ENCODE peak calls at places on chromosomes 2 and 18, in six cellular contexts. K is stimulated activated CD8-positive, alpha-beta memory T cell treated with anti-CD3 and anti-CD28 coated beads, Interleukin-2, amount 100 ng/mL, for 1 hour; L is SW 1271; S is T-helper 2 cell; Z is OCI-LY7; M is GM20000. P is an unnamed sample.
A peak's percentile ranks its signal among the peaks of the same experiment; 100 is the strongest.

GRCh38 chr2:42086500-42086953 is 38.7 kb downstream of the PKDCC start:
- DNase-seq in K (no peak), L (peak; percentile 67), S (peak; percentile 40), Z (peak; percentile 52), M (peak; percentile 77), P (peak; percentile 56)

GRCh38 chr2:27752551-27753237 is 18.8 kb upstream of the MRPL33 start:
- DNase-seq in K (no peak), L (no peak), S (no peak), Z (no peak), M (no peak), P (peak; percentile 66)

GRCh38 chr2:39937621-39938020 is 158.6 kb upstream of the THUMPD2 start:
- DNase-seq in K (no peak), L (no peak), S (no peak), Z (no peak), M (no peak), P (no peak)

GRCh38 chr2:170670651-170671050 is 44.5 kb upstream of the SP5 start:
- DNase-seq in K (no peak), L (no peak), S (no peak), Z (no peak), M (no peak), P (no peak)

GRCh38 chr2:174149530-174149929 is 98.8 kb downstream of the OLA1 start:
- DNase-seq in K (no peak), L (no peak), S (no peak), Z (no peak), M (no peak), P (no peak)

GRCh38 chr2:169871994-169872393 is 44.7 kb downstream of the UBR3 start:
- DNase-seq in K (no peak), L (no peak), S (no peak), Z (no peak), M (no peak), P (no peak)

GRCh38 chr2:170917957-170918356 is 11.1 kb upstream of the GORASP2 start:
- DNase-seq in K (no peak), L (no peak), S (no peak), Z (no peak), M (no peak), P (no peak)

GRCh38 chr2:138665932-138666331 is 114.3 kb downstream of the NXPH2 start:
- DNase-seq in K (no peak), L (no peak), S (no peak), Z (no peak), M (no peak), P (no peak)

GRCh38 chr2:84870306-84870705 is 10.6 kb downstream of the TRABD2A start:
- DNase-seq in K (no peak), L (no peak), S (no peak), Z (peak; percentile 41), M (no peak), P (no peak)

GRCh38 chr18:67483237-67483636 is 33.3 kb downstream of the DSEL start:
- DNase-seq in K (no peak), L (no peak), S (no peak), Z (no peak), M (no peak), P (no peak)

GRCh38 chr18:7038330-7038846 is 79.2 kb downstream of the LAMA1 start:
- DNase-seq in K (no peak), L (peak; percentile 55), S (no peak), Z (peak; percentile 1), M (no peak), P (peak; percentile 80)

GRCh38 chr2:66890286-66890812 is 455.4 kb downstream of the MEIS1 start:
- DNase-seq in K (no peak), L (no peak), S (no peak), Z (no peak), M (no peak), P (no peak)

GRCh38 chr18:23302852-23303527 is 150.1 kb upstream of the RIOK3 start:
- DNase-seq in K (no peak), L (peak; percentile 31), S (no peak), Z (no peak), M (no peak), P (no peak)

GRCh38 chr18:47184419-47185050 is 8.4 kb upstream of the IER3IP1 start:
- DNase-seq in K (no peak), L (no peak), S (no peak), Z (peak; percentile 70), M (no peak), P (no peak)

GRCh38 chr2:238296638-238297457 is 8.4 kb upstream of the PER2 start:
- DNase-seq in K (no peak), L (no peak), S (no peak), Z (no peak), M (no peak), P (no peak)

GRCh38 chr18:48002933-48003365 is 72.5 kb upstream of the SMAD2 start:
- DNase-seq in K (no peak), L (peak; percentile 85), S (no peak), Z (no peak), M (no peak), P (no peak)

GRCh38 chr2:38892819-38893218 is 3.1 kb downstream of the ARHGEF33 start:
- DNase-seq in K (no peak), L (no peak), S (no peak), Z (no peak), M (no peak), P (no peak)

GRCh38 chr2:216195565-216195978 is 86.4 kb downstream of the XRCC5 start:
- DNase-seq in K (no peak), L (no peak), S (no peak), Z (no peak), M (no peak), P (no peak)

GRCh38 chr2:230868151-230868946 is 3.6 kb downstream of the ITM2C start:
- DNase-seq in K (no peak), L (no peak), S (no peak), Z (no peak), M (no peak), P (peak; percentile 76)

GRCh38 chr2:102698369-102699111 is 63.3 kb upstream of the TMEM182 start:
- DNase-seq in K (no peak), L (no peak), S (no peak), Z (no peak), M (no peak), P (no peak)

GRCh38 chr2:74850816-74851566 is 17.1 kb downstream of the HK2 start:
- DNase-seq in K (no peak), L (no peak), S (no peak), Z (no peak), M (no peak), P (no peak)

GRCh38 chr2:173401716-173402326 is 47.1 kb downstream of the CDCA7 start:
- DNase-seq in K (no peak), L (no peak), S (no peak), Z (no peak), M (no peak), P (no peak)

GRCh38 chr2:233259745-233260144 is 8.3 kb downstream of the ATG16L1 start:
- DNase-seq in K (no peak), L (no peak), S (no peak), Z (no peak), M (no peak), P (no peak)

GRCh38 chr2:46014911-46015654 is 282.1 kb upstream of the EPAS1 start:
- DNase-seq in K (no peak), L (no peak), S (no peak), Z (no peak), M (no peak), P (peak; percentile 66)

GRCh38 chr2:113406114-113406513 is 31.4 kb upstream of the ZNG1B start:
- DNase-seq in K (no peak), L (no peak), S (no peak), Z (peak; percentile 72), M (no peak), P (peak; percentile 66)

GRCh38 chr2:73885406-73885805 is 7.4 kb upstream of the ACTG2 start:
- DNase-seq in K (no peak), L (no peak), S (no peak), Z (no peak), M (no peak), P (no peak)

GRCh38 chr2:38129987-38130386 is 54.0 kb upstream of the CYP1B1 start:
- DNase-seq in K (no peak), L (no peak), S (no peak), Z (no peak), M (no peak), P (no peak)

GRCh38 chr2:44549856-44550255 is 188.1 kb downstream of the CAMKMT start:
- DNase-seq in K (no peak), L (no peak), S (no peak), Z (no peak), M (no peak), P (no peak)

GRCh38 chr2:69255760-69256159 is 131.3 kb downstream of the GFPT1 start:
- DNase-seq in K (no peak), L (no peak), S (no peak), Z (no peak), M (no peak), P (no peak)